ENCODE peak calls at places on chromosomes 16 and 17, in six cellular contexts. L is IMR-90, A is GM12878, R is A549, Y is K562, X is upper lobe of left lung. M is an unnamed sample. For H3K4me1, the result is how much of the 10 kb centered on the place peaks cover.

GRCh38 chr17:36535669-36536081 is 888 bp downstream of the PIGW start:
- ATAC-seq in L (peak), A (peak), R (peak), Y (no peak), X (peak), M (peak)

GRCh38 chr16:19555938-19556778 is 655 bp downstream of the VPS35L start:
- ATAC-seq in L (no peak), A (peak), R (peak), Y (peak), X (peak), M (no peak)

GRCh38 chr17:27532269-27533067 is 76.2 kb downstream of the KSR1 start:
- ATAC-seq in L (peak), A (no peak), R (no peak), Y (peak), X (peak), M (peak)

GRCh38 chr16:8848939-8849391 is 19.8 kb downstream of the CARHSP1 start:
- ATAC-seq in L (peak), A (no peak), R (peak), Y (no peak), X (no peak), M (no peak)

GRCh38 chr16:82682757-82683156 is 56.0 kb downstream of the CDH13 start:
- ATAC-seq in L (no peak), A (no peak), R (no peak), Y (no peak), X (no peak), M (no peak)

GRCh38 chr17:44122825-44123355 is 551 bp downstream of the HDAC5 start:
- ATAC-seq in L (no peak), A (peak), R (no peak), Y (peak), X (no peak), M (no peak)

GRCh38 chr17:60959696-60960095 is 282.0 kb downstream of the BCAS3 start:
- ATAC-seq in L (peak), A (no peak), R (no peak), Y (no peak), X (no peak), M (no peak)

GRCh38 chr16:89443727-89444084 is 46.7 kb downstream of the ANKRD11 start:
- ATAC-seq in L (no peak), A (no peak), R (peak), Y (no peak), X (no peak), M (no peak)

GRCh38 chr17:16189791-16190348 is 25.5 kb downstream of the NCOR1 start:
- ATAC-seq in L (no peak), A (no peak), R (peak), Y (no peak), X (no peak), M (no peak)

GRCh38 chr16:87801679-87802300 is 36.0 kb upstream of the KLHDC4 start:
- ATAC-seq in L (no peak), A (no peak), R (no peak), Y (peak), X (no peak), M (no peak)

GRCh38 chr17:82875418-82875856 is 35.6 kb upstream of the ZNF750 start:
- ATAC-seq in L (no peak), A (no peak), R (no peak), Y (no peak), X (no peak), M (no peak)

GRCh38 chr16:57401943-57402640 is 2.5 kb upstream of the CCL17 start:
- ATAC-seq in L (no peak), A (peak), R (peak), Y (no peak), X (no peak), M (no peak)

GRCh38 chr16:75224683-75225082 is 5.9 kb downstream of the CTRB1 start:
- ATAC-seq in L (peak), A (no peak), R (peak), Y (peak), X (peak), M (no peak)

GRCh38 chr16:10098991-10099390 is 83.2 kb downstream of the GRIN2A start:
- ATAC-seq in L (no peak), A (no peak), R (no peak), Y (no peak), X (no peak), M (no peak)

GRCh38 chr17:34254651-34255380 is at the start of gene CCL2:
- ATAC-seq in L (peak), A (no peak), R (peak), Y (peak), X (peak), M (peak)

GRCh38 chr17:8913879-8914278 is 46.4 kb upstream of the PIK3R6 start:
- ATAC-seq in L (no peak), A (no peak), R (no peak), Y (no peak), X (no peak), M (no peak)
- TF ChIP-seq POLR2A in L (no peak), A (peak), R (no peak), Y (no peak), X (no peak), M (no peak)

GRCh38 chr17:80594666-80595269 is 50.1 kb downstream of the RPTOR start:
- ATAC-seq in L (peak), A (no peak), R (no peak), Y (no peak), X (no peak), M (no peak)
- H3K4me1 ChIP-seq in L (under half), A (under half), R (under half), Y (under half), X (under half), M (under half)

DNA sequence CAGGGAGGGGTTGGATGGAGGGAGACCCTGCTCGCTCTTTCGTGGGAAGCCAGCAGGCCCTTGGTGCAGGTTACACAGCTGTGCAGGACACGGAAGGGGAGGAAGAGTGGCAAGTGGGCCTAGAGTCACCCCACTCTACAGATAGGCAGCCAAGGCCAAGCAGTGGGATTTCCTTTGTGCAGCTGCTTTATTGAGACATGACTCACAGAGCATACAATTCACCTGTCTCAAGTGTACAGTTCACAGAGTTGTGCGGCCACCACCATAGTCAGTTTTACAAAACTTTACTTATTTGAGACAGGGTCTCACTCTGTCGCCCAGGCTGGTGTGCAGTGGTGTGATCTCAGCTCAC is 91.2 kb upstream of the CIBAR2 start:
- ATAC-seq in L (no peak), A (no peak), R (no peak), Y (no peak), X (no peak), M (no peak)
- TF ChIP-seq POLR2A in L (no peak), A (no peak), R (no peak), Y (no peak), X (no peak), M (no peak)

DNA sequence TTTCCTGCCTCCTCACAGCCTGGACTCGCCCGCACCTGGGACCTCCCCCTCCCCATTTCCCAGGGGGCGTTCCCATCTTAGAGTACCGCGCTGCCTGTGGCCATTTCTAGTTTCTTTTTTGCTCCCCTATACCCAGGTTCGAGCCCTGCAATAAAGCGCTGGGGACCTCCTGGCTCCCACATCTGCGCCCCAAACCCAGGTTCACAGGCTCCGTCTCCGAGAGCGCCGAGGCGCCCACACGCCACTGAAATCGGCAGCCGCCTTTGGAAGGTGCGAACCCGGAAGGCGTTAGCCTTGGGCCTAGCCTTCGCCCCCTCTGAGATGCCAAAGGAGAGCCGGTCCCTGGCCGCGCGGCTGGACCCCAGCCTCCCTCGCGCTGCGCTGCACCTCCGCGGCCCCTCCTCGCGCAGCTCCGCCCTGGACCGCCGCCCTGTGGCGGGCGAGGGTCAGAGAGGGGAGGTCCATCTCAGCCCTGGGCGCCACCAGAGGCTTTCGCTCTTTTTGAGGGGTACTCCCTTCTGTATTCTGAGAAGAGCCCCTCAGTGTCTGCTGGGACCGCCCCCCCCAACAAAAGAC is 1.8 kb downstream of the KCNJ12 start:
- ATAC-seq in L (no peak), A (no peak), R (no peak), Y (no peak), X (no peak), M (no peak)
- H3K4me1 ChIP-seq in L (under half), A (under half), R (under half), Y (under half), X (under half), M (under half)

DNA sequence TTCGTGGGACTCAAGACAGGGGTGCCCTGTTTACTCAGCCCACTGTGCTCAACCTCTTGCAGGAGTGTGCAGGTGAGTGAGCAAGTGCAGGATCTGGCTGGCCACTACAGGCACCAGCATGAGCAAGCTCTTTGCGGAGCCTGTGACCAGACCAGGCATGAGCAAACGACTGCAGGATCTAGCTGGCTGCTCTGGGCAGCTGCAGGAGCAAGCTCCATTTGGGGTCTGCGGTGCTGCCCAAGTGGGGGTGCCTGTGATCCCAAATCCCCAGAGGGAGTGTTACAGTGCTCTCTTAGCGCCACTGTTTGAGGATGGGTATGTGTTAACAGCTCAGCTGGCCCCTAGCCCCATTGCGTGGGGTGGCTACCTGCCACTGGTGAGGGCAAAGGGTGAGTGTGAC is 2.4 kb downstream of the USP6 start:
- ATAC-seq in L (no peak), A (no peak), R (peak), Y (no peak), X (no peak), M (no peak)
- TF ChIP-seq POLR2A in L (no peak), A (no peak), R (no peak), Y (no peak), X (no peak), M (no peak)

DNA sequence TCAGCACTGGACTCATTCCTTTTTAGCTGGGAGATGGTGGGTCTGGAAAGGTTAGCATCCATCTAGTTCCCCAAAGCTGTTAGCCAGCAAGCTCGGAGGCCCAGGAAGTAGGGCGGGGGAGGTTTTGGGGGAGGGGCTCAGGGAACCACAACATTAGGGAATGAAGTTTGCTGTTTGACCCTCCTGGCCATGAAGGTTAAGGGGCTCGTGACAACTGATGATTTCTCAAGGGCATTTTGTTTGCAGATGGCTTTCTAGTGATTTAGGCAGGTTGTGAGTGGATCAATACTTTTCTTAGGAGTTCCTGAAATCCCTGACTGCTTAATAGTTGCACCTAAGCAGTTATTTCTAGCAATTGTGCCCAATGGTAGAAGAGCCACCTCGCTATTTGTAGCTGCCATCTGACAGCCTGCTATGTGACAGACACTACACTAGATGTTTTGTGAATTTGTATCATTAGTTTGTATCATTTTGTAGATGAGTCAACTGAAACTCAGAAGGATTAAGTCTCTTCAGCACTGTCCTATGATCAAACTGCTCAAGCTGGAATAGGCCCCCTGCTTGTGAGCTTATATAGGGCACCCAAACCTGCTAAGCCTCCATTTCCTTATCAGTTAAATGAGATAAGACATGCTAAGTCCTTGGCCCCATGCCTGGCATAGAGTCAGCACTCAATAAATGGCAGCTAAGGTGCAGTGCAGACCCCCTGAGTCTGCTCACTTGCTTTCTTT is 146.4 kb downstream of the IRX3 start:
- ATAC-seq in L (no peak), A (no peak), R (peak), Y (no peak), X (no peak), M (no peak)
- H3K4me1 ChIP-seq in L (under half), A (under half), R (under half), Y (under half), X (under half), M (under half)

DNA sequence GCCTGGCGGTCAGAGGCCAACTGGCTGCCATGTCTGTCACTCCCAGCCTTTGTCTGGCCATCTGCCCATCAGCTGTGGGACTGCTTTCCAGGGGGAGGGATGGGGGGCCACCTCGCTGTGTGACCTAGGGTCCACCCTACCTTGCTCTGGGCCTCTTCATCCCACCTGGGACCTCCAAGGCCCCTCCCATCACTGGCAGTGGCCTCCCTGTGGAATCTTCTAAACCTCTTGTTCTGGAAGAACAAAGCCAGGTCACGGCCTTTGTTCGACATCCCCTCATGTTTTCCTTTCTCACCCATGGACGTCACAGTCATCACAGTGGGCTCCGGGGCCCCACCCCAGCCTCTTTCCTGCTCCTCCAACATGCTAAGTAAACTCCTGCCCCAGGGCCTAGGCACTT is 24.0 kb downstream of the SPNS2 start:
- ATAC-seq in L (no peak), A (no peak), R (no peak), Y (no peak), X (no peak), M (no peak)
- TF ChIP-seq POLR2A in L (no peak), A (no peak), R (no peak), Y (no peak), X (no peak), M (no peak)

DNA sequence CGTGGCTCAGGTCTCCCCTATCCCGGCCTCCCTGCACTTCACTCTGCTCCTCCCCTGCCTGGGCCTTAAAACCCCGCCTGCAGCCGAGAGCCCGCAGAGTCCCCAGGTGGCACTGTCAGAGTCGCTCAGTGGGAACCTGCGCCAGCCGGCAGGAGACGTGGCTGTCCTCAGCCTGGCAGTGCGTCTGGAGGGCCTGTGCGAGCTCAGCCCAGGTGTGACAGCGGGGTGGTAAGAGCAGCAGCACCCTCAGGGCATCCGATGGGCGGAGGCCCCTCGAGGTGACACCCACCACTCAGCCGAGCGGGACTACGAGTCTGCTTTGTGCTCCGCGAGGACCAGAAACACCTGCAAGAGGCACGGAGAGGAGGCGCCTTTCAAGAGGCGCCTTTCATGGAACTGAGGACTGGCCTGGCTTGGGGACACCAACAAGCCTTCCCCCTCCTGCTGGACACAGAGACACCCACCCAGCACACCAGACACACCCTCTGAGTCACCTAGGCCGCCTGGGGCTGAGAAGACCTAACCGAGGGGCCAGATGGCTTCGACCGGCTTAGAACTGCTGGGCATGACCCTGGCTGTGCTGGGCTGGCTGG is at the start of gene CLDN9:
- ATAC-seq in L (no peak), A (peak), R (peak), Y (peak), X (peak), M (no peak)
- H3K4me1 ChIP-seq in L (under half), A (under half), R (under half), Y (half or more), X (under half), M (under half)

GRCh38 chr17:39401412-39402278 is at the start of gene FBXL20:
- ATAC-seq in L (peak), A (peak), R (peak), Y (peak), X (peak), M (peak)
- TF ChIP-seq POLR2A in L (peak), A (peak), R (peak), Y (peak), X (peak), M (peak)

GRCh38 chr16:28208131-28208530 is 3.6 kb downstream of the XPO6 start:
- ATAC-seq in L (no peak), A (no peak), R (no peak), Y (no peak), X (no peak), M (no peak)

GRCh38 chr16:28210979-28211505 is 723 bp downstream of the XPO6 start:
- ATAC-seq in L (peak), A (peak), R (peak), Y (peak), X (peak), M (peak)

GRCh38 chr16:28211758-28212531 is at the start of gene XPO6:
- ATAC-seq in L (peak), A (peak), R (peak), Y (peak), X (peak), M (peak)

GRCh38 chr16:28208824-28209223 is 2.9 kb downstream of the XPO6 start:
- ATAC-seq in L (no peak), A (no peak), R (no peak), Y (no peak), X (no peak), M (no peak)

GRCh38 chr16:28210264-28210663 is 1.5 kb downstream of the XPO6 start:
- ATAC-seq in L (no peak), A (no peak), R (no peak), Y (peak), X (no peak), M (no peak)
- H3K4me1 ChIP-seq in L (under half), A (under half), R (under half), Y (under half), X (under half), M (under half)

M was measured in gastroesophageal sphincter.